ENCODE peak calls at places on chromosomes 12 and 14, in eight cellular contexts. N is astrocyte of the cerebellum, Z is NCI-H2081, Q is GM13976, F is bronchial epithelial cell, H is transverse colon, X is right lobe of liver, V is ELR. G is an unnamed sample.
A peak's percentile ranks its signal among the peaks of the same experiment; 100 is the strongest.

GRCh38 chr12:30898846-30899245 is 27.7 kb upstream of the TSPAN11 start:
- DNase-seq in V (no peak), H (no peak), X (no peak), Q (no peak), Z (no peak), N (no peak), F (peak; percentile 51), G (peak; percentile 48)

GRCh38 chr14:75009176-75009575 is 6.5 kb downstream of the EIF2B2 start:
- DNase-seq in Q (no peak), Z (no peak), V (no peak), N (no peak), F (no peak), X (no peak), H (no peak), G (no peak)

GRCh38 chr12:92955997-92956663 is 27.0 kb upstream of the EEA1 start:
- DNase-seq in Q (no peak), Z (no peak), V (peak; percentile 77), X (no peak), F (peak; percentile 93), H (no peak), N (peak; percentile 53), G (no peak)

GRCh38 chr14:105095236-105095805 is 30.1 kb upstream of the GPR132 start:
- DNase-seq in Q (no peak), V (no peak), H (no peak), Z (no peak), F (no peak), X (no peak), N (no peak), G (no peak)

GRCh38 chr12:54704187-54704586 is 56.0 kb upstream of the DCD start:
- DNase-seq in H (no peak), Z (no peak), N (no peak), X (no peak), F (no peak), Q (no peak), V (no peak), G (no peak)

GRCh38 chr12:55718020-55718419 is 2.2 kb upstream of the RDH5 start:
- DNase-seq in Z (no peak), Q (no peak), V (peak; percentile 16), N (no peak), X (no peak), F (no peak), H (no peak), G (no peak)

GRCh38 chr12:26971963-26972362 is 33.7 kb downstream of the FGFR1OP2 start:
- DNase-seq in N (no peak), H (no peak), Q (peak; percentile 69), F (no peak), X (no peak), Z (no peak), V (no peak), G (no peak)

GRCh38 chr12:53739285-53740129 is 12.3 kb upstream of the CALCOCO1 start:
- DNase-seq in V (no peak), F (no peak), X (no peak), H (no peak), Z (no peak), Q (no peak), N (no peak), G (no peak)

GRCh38 chr12:100576311-100577036 is 3.0 kb downstream of the GAS2L3 start:
- DNase-seq in V (peak; percentile 96), F (peak; percentile 89), H (no peak), N (peak; percentile 18), Q (no peak), X (no peak), Z (no peak), G (peak; percentile 75)

GRCh38 chr14:65369560-65369959 is 43.0 kb upstream of the FUT8 start:
- DNase-seq in F (no peak), Q (no peak), H (no peak), Z (no peak), X (no peak), N (no peak), V (no peak), G (no peak)

GRCh38 chr12:106082216-106083175 is 56.3 kb downstream of the NUAK1 start:
- DNase-seq in H (no peak), X (no peak), F (no peak), V (peak; percentile 57), N (no peak), Q (no peak), Z (no peak), G (peak; percentile 49)

GRCh38 chr14:73438993-73439392 is 19.4 kb downstream of the NUMB start:
- DNase-seq in Z (no peak), X (no peak), H (no peak), N (no peak), F (no peak), V (no peak), Q (no peak), G (no peak)

GRCh38 chr12:110856517-110856916 is 9.7 kb downstream of the CCDC63 start:
- DNase-seq in V (no peak), X (no peak), H (no peak), F (no peak), Z (no peak), N (no peak), Q (no peak), G (no peak)

GRCh38 chr14:56474419-56475022 is 105.1 kb upstream of the TMEM260 start:
- DNase-seq in V (peak; percentile 50), Z (peak; percentile 13), Q (peak; percentile 50), H (no peak), X (no peak), N (peak; percentile 28), F (peak; percentile 44), G (peak; percentile 6)

GRCh38 chr14:75342762-75343599 is 64.4 kb downstream of the FOS start:
- DNase-seq in N (no peak), F (no peak), X (no peak), H (no peak), Z (no peak), Q (peak; percentile 35), V (no peak), G (no peak)

GRCh38 chr12:13436696-13437391 is 240.3 kb downstream of the EMP1 start:
- DNase-seq in X (no peak), N (no peak), H (no peak), Q (no peak), F (peak; percentile 27), V (peak; percentile 55), Z (no peak), G (peak; percentile 17)

GRCh38 chr12:2681426-2682205 is 113.2 kb upstream of the FKBP4 start:
- DNase-seq in F (no peak), N (no peak), Z (no peak), Q (no peak), H (no peak), V (no peak), X (no peak), G (no peak)

GRCh38 chr12:19833775-19834501 is 394.6 kb downstream of the AEBP2 start:
- DNase-seq in N (no peak), Q (no peak), H (no peak), Z (no peak), X (no peak), F (peak; percentile 6), V (peak; percentile 11), G (no peak)

GRCh38 chr14:22545842-22546721 is 42.9 kb downstream of the DAD1 start:
- DNase-seq in H (no peak), V (peak; percentile 84), Z (no peak), F (peak; percentile 41), X (no peak), N (peak; percentile 67), Q (no peak), G (no peak)

GRCh38 chr12:29316772-29317171 is 64.2 kb downstream of the ERGIC2 start:
- DNase-seq in X (no peak), N (peak; percentile 80), V (peak; percentile 37), Q (no peak), F (no peak), Z (no peak), H (no peak), G (peak; percentile 46)

GRCh38 chr12:120007272-120007671 is 18.2 kb downstream of the BICDL1 start:
- DNase-seq in H (peak; percentile 15), F (no peak), X (no peak), Q (no peak), N (no peak), Z (no peak), V (no peak), G (no peak)

GRCh38 chr12:130764073-130764472 is 48.0 kb upstream of the RIMBP2 start:
- DNase-seq in H (no peak), F (peak; percentile 4), Z (no peak), V (peak; percentile 20), Q (no peak), X (no peak), N (no peak), G (no peak)

GRCh38 chr12:5437122-5437521 is 5.2 kb downstream of the NTF3 start:
- DNase-seq in N (no peak), X (no peak), H (no peak), Z (no peak), Q (no peak), F (no peak), V (no peak), G (no peak)

GRCh38 chr14:54976316-54976715 is 50.6 kb downstream of the WDHD1 start:
- DNase-seq in H (no peak), Q (no peak), Z (no peak), X (no peak), N (peak; percentile 83), F (peak; percentile 69), V (peak; percentile 81), G (no peak)

GRCh38 chr14:42149609-42150261 is 543.1 kb downstream of the LRFN5 start:
- DNase-seq in V (peak; percentile 18), H (no peak), F (no peak), X (no peak), N (no peak), Z (no peak), Q (no peak), G (no peak)

GRCh38 chr12:48758186-48758585 is 30.7 kb downstream of the ADCY6 start:
- DNase-seq in H (no peak), Q (no peak), F (no peak), V (peak; percentile 25), Z (no peak), X (no peak), N (no peak), G (no peak)

GRCh38 chr14:69350892-69351291 is 47.2 kb downstream of the ERH start:
- DNase-seq in X (no peak), V (no peak), H (no peak), N (no peak), Q (no peak), Z (no peak), F (no peak), G (no peak)

GRCh38 chr12:74891276-74891675 is 318.4 kb downstream of the KCNC2 start:
- DNase-seq in X (no peak), N (no peak), V (peak; percentile 44), F (no peak), Z (no peak), Q (no peak), H (no peak), G (no peak)

GRCh38 chr14:43735926-43736325 is 771.2 kb downstream of the FSCB start:
- DNase-seq in H (no peak), F (no peak), Q (no peak), N (no peak), Z (no peak), V (no peak), X (no peak), G (no peak)

GRCh38 chr12:43891856-43892574 is 56.1 kb downstream of the TMEM117 start:
- DNase-seq in F (peak; percentile 79), H (no peak), Q (no peak), Z (no peak), V (no peak), N (no peak), X (no peak), G (no peak)

GRCh38 chr12:112005419-112006395 is 7.3 kb downstream of the TMEM116 start:
- DNase-seq in V (peak; percentile 29), N (no peak), H (peak; percentile 67), F (peak; percentile 44), Q (no peak), X (no peak), Z (no peak), G (no peak)

GRCh38 chr12:31783996-31784645 is 55.3 kb upstream of the AMN1 start:
- DNase-seq in F (no peak), N (no peak), V (no peak), Z (peak; percentile 6), Q (no peak), X (no peak), H (no peak), G (no peak)

GRCh38 chr14:68585690-68586089 is 207.2 kb downstream of the ZFP36L1 start:
- DNase-seq in V (no peak), H (no peak), X (no peak), Z (no peak), F (no peak), Q (no peak), N (no peak), G (no peak)

GRCh38 chr12:126483145-126484068 is 1418.2 kb downstream of the AACS start:
- DNase-seq in N (peak; percentile 57), Z (peak; percentile 42), H (no peak), X (no peak), F (peak; percentile 53), V (peak; percentile 3), Q (no peak), G (peak; percentile 35)